ENCODE peak calls at places on chromosomes 7 and 10, in seven cellular contexts. E is CD4-positive, alpha-beta T cell; V is sigmoid colon; W is left ventricle myocardium inferior; U is IMR-90; D is BE2C; F is GM10248. R is an unnamed sample.
A peak's percentile ranks its signal among the peaks of the same experiment; 100 is the strongest.

GRCh38 chr10:94583164-94583563 is 37.6 kb downstream of the HELLS start:
- DNase-seq in F (no peak), W (no peak), U (no peak), V (no peak), E (no peak), D (no peak), R (no peak)

GRCh38 chr7:50502001-50502684 is 52.0 kb upstream of the FIGNL1 start:
- DNase-seq in U (peak; percentile 87), W (peak; percentile 77), E (no peak), D (peak; percentile 81), F (no peak), V (peak; percentile 95), R (no peak)

GRCh38 chr10:62858364-62858763 is 42.2 kb upstream of the EGR2 start:
- DNase-seq in W (peak; percentile 31), V (no peak), U (peak; percentile 3), E (no peak), D (no peak), F (no peak), R (no peak)

GRCh38 chr10:78770167-78771090 is 298.3 kb upstream of the ZMIZ1 start:
- DNase-seq in V (no peak), W (no peak), E (no peak), F (no peak), U (no peak), D (no peak), R (no peak)

GRCh38 chr10:78771215-78771614 is 297.6 kb upstream of the ZMIZ1 start:
- DNase-seq in U (no peak), V (no peak), F (no peak), D (no peak), E (no peak), W (no peak), R (no peak)

GRCh38 chr7:117411539-117411938 is 15.8 kb downstream of the ASZ1 start:
- DNase-seq in W (no peak), F (no peak), V (no peak), D (no peak), E (no peak), U (no peak), R (no peak)

GRCh38 chr7:665751-666453 is 60.6 kb upstream of the DNAAF5 start:
- DNase-seq in F (no peak), U (no peak), D (peak; percentile 21), V (peak; percentile 86), W (peak; percentile 54), E (no peak), R (no peak)

GRCh38 chr10:36534471-36535002 is 590.9 kb upstream of the ANKRD30A start:
- DNase-seq in U (peak; percentile 95), V (no peak), E (no peak), F (no peak), D (no peak), W (no peak), R (peak; percentile 55)

GRCh38 chr10:5576780-5577472 is 52.2 kb downstream of the CALML3 start:
- DNase-seq in V (peak; percentile 52), D (no peak), U (no peak), F (no peak), W (no peak), E (no peak), R (no peak)

GRCh38 chr10:109721401-109722028 is 201.8 kb downstream of the XPNPEP1 start:
- DNase-seq in D (no peak), U (no peak), F (no peak), W (no peak), V (no peak), E (no peak), R (no peak)

GRCh38 chr10:102455893-102456471 is 4.6 kb upstream of the C10orf95 start:
- DNase-seq in F (no peak), D (no peak), V (no peak), U (peak; percentile 93), E (no peak), W (no peak), R (no peak)

GRCh38 chr7:52705768-52706167 is 329.7 kb upstream of the POM121L12 start:
- DNase-seq in W (no peak), U (no peak), E (no peak), F (no peak), V (no peak), D (no peak), R (no peak)
- TF ChIP-seq CTCF in W (no peak), U (no peak), E (no peak), F (no peak), V (no peak), D (no peak), R (no peak)

GRCh38 chr7:43656997-43657396 is 72.3 kb downstream of the COA1 start:
- DNase-seq in E (no peak), W (no peak), V (no peak), F (no peak), U (no peak), D (no peak), R (no peak)
- TF ChIP-seq CTCF in E (no peak), W (no peak), V (no peak), F (no peak), U (no peak), D (no peak), R (no peak)

DNA sequence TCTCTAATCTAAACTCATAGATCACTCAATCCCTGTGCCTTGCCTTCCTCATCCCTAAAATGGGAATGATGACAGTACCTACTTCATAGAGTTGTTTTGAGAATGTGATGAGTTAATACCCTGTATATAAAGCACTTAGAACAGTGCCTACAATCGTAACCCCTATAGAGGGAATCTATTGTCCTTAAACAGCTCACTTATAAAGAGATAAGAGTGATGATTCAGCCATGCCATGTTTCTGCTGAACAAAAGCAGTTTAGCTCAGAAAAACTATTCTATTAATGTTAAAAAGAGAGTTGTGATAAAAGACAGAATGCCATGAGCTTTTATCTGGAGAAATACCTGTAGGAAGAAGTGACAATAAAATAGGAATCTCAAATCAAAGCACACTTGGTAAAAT is 63.6 kb downstream of the CUBN start:
- DNase-seq in F (no peak), V (no peak), U (peak; percentile 8), W (no peak), E (no peak), D (no peak), R (no peak)
- TF ChIP-seq CTCF in F (no peak), V (no peak), U (no peak), W (no peak), E (no peak), D (no peak), R (no peak)

GRCh38 chr7:139452948-139453672 is 30.4 kb downstream of the KLRG2 start:
- DNase-seq in E (no peak), D (peak; percentile 45), U (peak; percentile 80), W (no peak), F (no peak), V (no peak), R (no peak)
- TF ChIP-seq CTCF in E (no peak), D (peak; percentile 44), U (peak; percentile 5), W (no peak), F (no peak), V (no peak), R (no peak)

DNA sequence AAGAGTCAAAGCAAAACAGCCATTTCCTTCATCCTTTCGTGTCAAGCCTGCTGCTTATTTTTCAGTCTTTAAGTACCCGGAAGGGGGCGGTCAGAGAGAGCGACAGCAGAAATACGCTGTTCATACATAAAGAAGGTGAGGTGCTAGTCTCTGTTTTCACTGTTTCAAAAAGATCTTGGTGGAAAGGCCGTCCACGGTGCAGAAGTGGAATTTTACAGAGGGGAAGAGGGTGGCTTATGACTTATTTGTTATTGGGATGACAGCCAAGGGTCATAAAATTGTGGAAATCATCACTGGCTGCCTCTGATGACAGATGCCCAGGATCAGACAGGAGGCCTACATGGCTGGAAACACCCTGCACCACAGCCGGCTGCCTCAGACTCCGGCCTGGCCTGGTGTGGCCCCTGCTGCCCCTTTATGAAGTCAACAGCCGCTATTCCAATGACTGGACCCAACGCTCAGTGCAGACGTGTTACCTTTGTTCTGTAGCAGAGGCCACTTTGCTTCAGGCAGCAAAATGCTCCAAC is 57.0 kb downstream of the HIPK2 start:
- DNase-seq in W (no peak), E (no peak), V (no peak), F (no peak), U (peak; percentile 52), D (no peak), R (no peak)
- TF ChIP-seq CTCF in W (no peak), E (no peak), V (no peak), F (no peak), U (no peak), D (no peak), R (no peak)

DNA sequence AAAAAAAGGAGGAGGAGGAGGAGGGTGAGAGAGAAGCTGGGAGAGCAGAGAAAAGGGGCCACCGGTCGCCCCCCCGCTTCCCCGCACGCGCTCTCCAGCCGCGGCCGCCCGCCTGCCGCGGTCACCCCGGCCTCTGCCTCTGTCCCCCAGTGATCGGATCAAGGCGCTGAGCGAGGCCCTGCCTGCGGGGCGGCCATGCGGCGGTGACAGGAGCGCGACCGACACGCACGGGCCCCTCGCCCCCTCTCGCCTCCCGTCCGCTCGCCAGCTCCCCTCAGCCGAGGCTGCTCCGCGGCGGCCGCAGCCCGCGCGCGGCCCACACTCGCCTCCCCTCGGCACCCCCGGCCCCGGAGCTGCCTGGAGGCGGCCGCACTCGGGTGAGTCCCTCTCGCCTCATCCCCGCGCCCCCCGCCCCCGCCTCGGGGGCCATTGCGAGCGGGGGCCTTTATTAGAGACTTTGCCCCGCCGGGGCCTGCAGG is at the start of gene GTF2I:
- DNase-seq in U (no peak), W (no peak), F (no peak), V (no peak), D (no peak), E (no peak), R (no peak)
- TF ChIP-seq CTCF in U (no peak), W (no peak), F (no peak), V (no peak), D (no peak), E (no peak), R (no peak)

R was measured in activated B cell treated with CpG ODN at 0.5 μM for 24 hours.